ENCODE peak calls at places on chromosomes 5 and 9, in seven cellular contexts. Y, L, D, E, X, T and A are unnamed samples.
A peak's percentile ranks its signal among the peaks of the same experiment; 100 is the strongest.

GRCh38 chr5:80238078-80238477 is 17.8 kb downstream of the SERINC5 start:
- DNase-seq in Y (no peak), D (no peak), L (no peak), X (no peak), T (no peak), E (no peak), A (no peak)

GRCh38 chr9:109110326-109111014 is 9.3 kb downstream of the TMEM245 start:
- DNase-seq in Y (no peak), D (no peak), T (no peak), L (peak; percentile 62), E (no peak), X (no peak), A (no peak)

GRCh38 chr5:150065886-150066285 is 20.5 kb downstream of the CSF1R start:
- DNase-seq in E (no peak), Y (no peak), T (no peak), L (no peak), X (no peak), D (peak; percentile 71), A (peak; percentile 16)

GRCh38 chr9:100730126-100730525 is 152.2 kb downstream of the CAVIN4 start:
- DNase-seq in X (peak; percentile 34), T (no peak), L (no peak), Y (no peak), E (no peak), D (no peak), A (no peak)

GRCh38 chr5:107389130-107389553 is 281.6 kb downstream of the EFNA5 start:
- DNase-seq in X (no peak), Y (no peak), D (no peak), L (peak; percentile 86), T (peak; percentile 29), E (peak; percentile 19), A (no peak)

GRCh38 chr5:175115831-175116230 is 328.2 kb downstream of the DRD1 start:
- DNase-seq in D (no peak), T (no peak), E (no peak), Y (no peak), X (no peak), L (no peak), A (no peak)

GRCh38 chr5:43432486-43433365 is 20.5 kb upstream of the CCL28 start:
- DNase-seq in D (no peak), E (peak; percentile 85), Y (no peak), T (peak; percentile 86), L (peak; percentile 92), X (no peak), A (peak; percentile 72)

GRCh38 chr5:73137575-73138530 is 17.5 kb downstream of the TMEM171 start:
- DNase-seq in X (no peak), D (no peak), Y (no peak), T (no peak), L (no peak), E (no peak), A (no peak)

GRCh38 chr5:1760656-1761452 is 38.8 kb downstream of the MRPL36 start:
- DNase-seq in Y (peak; percentile 4), E (no peak), T (peak; percentile 19), X (no peak), L (no peak), D (peak; percentile 46), A (peak; percentile 1)

GRCh38 chr5:98510111-98510510 is 263.4 kb upstream of the RGMB start:
- DNase-seq in D (no peak), Y (no peak), X (no peak), T (peak; percentile 46), L (no peak), E (peak; percentile 41), A (no peak)

GRCh38 chr5:83551826-83552225 is 80.3 kb downstream of the VCAN start:
- DNase-seq in D (no peak), T (no peak), E (no peak), Y (no peak), X (no peak), L (no peak), A (no peak)

GRCh38 chr5:67677422-67677970 is 480.9 kb upstream of the CD180 start:
- DNase-seq in D (no peak), Y (no peak), X (no peak), T (no peak), E (no peak), L (no peak), A (no peak)

GRCh38 chr5:95861221-95861857 is 38.8 kb upstream of the GLRX start:
- DNase-seq in L (peak; percentile 90), T (peak; percentile 65), X (no peak), D (peak; percentile 92), E (peak; percentile 53), Y (peak; percentile 60), A (peak; percentile 83)

GRCh38 chr9:109014267-109015025 is 1.1 kb upstream of the CTNNAL1 start:
- DNase-seq in E (peak; percentile 15), D (no peak), X (no peak), T (no peak), L (peak; percentile 17), Y (peak; percentile 65), A (no peak)

GRCh38 chr9:81557452-81557956 is 131.8 kb downstream of the TLE1 start:
- DNase-seq in E (no peak), X (no peak), Y (no peak), T (no peak), D (no peak), L (no peak), A (no peak)

GRCh38 chr5:100823812-100824211 is 79.3 kb downstream of the ST8SIA4 start:
- DNase-seq in T (no peak), E (no peak), X (no peak), D (no peak), Y (no peak), L (no peak), A (no peak)

GRCh38 chr5:137570070-137570469 is 70.9 kb upstream of the SPOCK1 start:
- DNase-seq in T (no peak), L (no peak), E (no peak), Y (no peak), D (no peak), X (no peak), A (no peak)

GRCh38 chr5:139795074-139796001 is at the start of gene PSD2:
- DNase-seq in T (peak; percentile 39), L (no peak), E (no peak), Y (peak; percentile 48), D (peak; percentile 71), X (peak; percentile 89), A (no peak)

GRCh38 chr5:14004598-14005394 is 60.3 kb upstream of the DNAH5 start:
- DNase-seq in D (no peak), Y (no peak), X (no peak), L (no peak), E (no peak), T (no peak), A (no peak)

GRCh38 chr5:14006823-14007510 is 62.5 kb upstream of the DNAH5 start:
- DNase-seq in L (no peak), Y (no peak), X (no peak), E (no peak), D (no peak), T (no peak), A (peak; percentile 29)

GRCh38 chr5:14011089-14012004 is 66.9 kb upstream of the DNAH5 start:
- DNase-seq in L (peak; percentile 93), T (peak; percentile 91), X (peak; percentile 93), E (peak; percentile 84), Y (peak; percentile 83), D (peak; percentile 92), A (peak; percentile 64)

GRCh38 chr5:14009575-14009974 is 65.1 kb upstream of the DNAH5 start:
- DNase-seq in L (peak; percentile 48), D (no peak), Y (no peak), E (no peak), T (no peak), X (no peak), A (no peak)

GRCh38 chr5:14008819-14009311 is 64.4 kb upstream of the DNAH5 start:
- DNase-seq in L (peak; percentile 82), E (no peak), D (no peak), Y (no peak), T (peak; percentile 60), X (no peak), A (no peak)
- TF ChIP-seq EP300 in L (peak; percentile 52), E (no peak), D (no peak), Y (no peak), T (no peak), X (no peak), A (no peak)

GRCh38 chr5:26553079-26553478 is 485.3 kb downstream of the CDH9 start:
- DNase-seq in D (no peak), L (peak; percentile 23), E (no peak), Y (no peak), X (no peak), T (no peak), A (no peak)
- TF ChIP-seq EP300 in D (no peak), L (no peak), E (no peak), Y (no peak), X (no peak), T (no peak), A (no peak)

GRCh38 chr5:144289277-144289676 is 118.6 kb downstream of the KCTD16 start:
- DNase-seq in Y (no peak), X (no peak), D (no peak), T (no peak), E (no peak), L (no peak), A (no peak)
- TF ChIP-seq EP300 in Y (no peak), X (no peak), D (no peak), T (no peak), E (no peak), L (no peak), A (no peak)

GRCh38 chr9:83706703-83707517 is 848 bp downstream of the UBQLN1 start:
- DNase-seq in E (peak; percentile 35), L (peak; percentile 28), D (peak; percentile 71), Y (peak; percentile 15), X (peak; percentile 72), T (peak; percentile 34), A (peak; percentile 14)

GRCh38 chr9:83708515-83709158 is 879 bp upstream of the UBQLN1 start:
- DNase-seq in Y (peak; percentile 43), X (peak; percentile 75), T (peak; percentile 65), E (peak; percentile 81), D (peak; percentile 91), L (peak; percentile 70), A (peak; percentile 53)

GRCh38 chr9:83707518-83707767 is 315 bp downstream of the UBQLN1 start:
- DNase-seq in D (no peak), E (no peak), Y (no peak), L (no peak), T (peak; percentile 75), X (no peak), A (peak; percentile 46)

DNA sequence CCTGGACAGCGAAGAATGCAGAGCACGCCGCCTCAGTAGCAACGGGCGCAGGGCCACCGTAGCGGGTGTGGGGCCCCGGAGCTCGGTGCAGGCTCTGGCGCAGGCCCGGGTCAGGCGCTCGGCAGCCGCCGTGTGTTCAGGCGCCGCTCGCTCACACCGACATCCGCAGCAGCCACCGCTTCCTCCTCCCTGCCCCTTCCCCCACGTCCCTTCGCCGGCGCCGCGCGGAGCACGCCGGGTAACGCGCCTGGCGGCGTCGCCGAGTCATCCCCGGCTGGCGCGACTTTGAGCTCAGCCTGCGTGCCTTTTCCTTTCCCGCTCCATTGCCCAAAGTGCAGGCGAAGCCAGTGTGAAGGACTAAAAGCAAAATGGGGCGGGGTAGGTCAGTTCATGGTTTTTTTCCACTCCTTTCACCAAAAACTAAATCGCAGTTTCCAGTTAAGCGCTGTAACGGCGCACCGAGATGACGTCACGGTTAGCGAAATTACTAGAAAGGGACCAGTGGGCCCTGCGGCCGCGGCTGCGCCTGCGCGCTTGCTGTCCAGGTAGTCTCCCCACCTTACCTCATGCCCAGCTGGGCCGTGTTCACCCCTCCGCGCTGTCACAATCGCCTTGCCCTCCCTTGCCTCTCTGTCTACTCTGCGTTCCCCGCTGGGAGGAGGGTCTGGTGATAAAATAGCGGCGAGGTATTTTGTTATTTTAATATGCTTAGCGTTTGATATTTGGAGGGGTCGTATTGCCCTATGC is at the start of gene UBQLN1:
- DNase-seq in X (peak; percentile 94), Y (peak; percentile 94), D (peak; percentile 98), L (peak; percentile 95), T (peak; percentile 96), E (peak; percentile 95), A (peak; percentile 92)
- TF ChIP-seq EP300 in X (peak; percentile 32), Y (peak; percentile 76), D (no peak), L (no peak), T (no peak), E (no peak), A (peak; percentile 97)